ENCODE peak calls at places on chromosome 7, in eight cellular contexts. E is upper lobe of right lung; Y is right lobe of liver; R is fibroblast of lung; I is CD8-positive, alpha-beta T cell; V is fibroblast of mammary gland; Q is HepG2; N is HL-60. U is an unnamed sample.

GRCh38 chr7:2571409-2571808 is 12.6 kb downstream of the IQCE start:
- DNase-seq in N (no peak), I (no peak), V (no peak), R (no peak), Y (no peak), E (no peak), Q (no peak), U (no peak)

GRCh38 chr7:65839846-65840245 is 33.0 kb upstream of the VKORC1L1 start:
- DNase-seq in R (no peak), Y (no peak), Q (no peak), E (no peak), N (no peak), V (no peak), I (no peak), U (no peak)

GRCh38 chr7:150432915-150433892 is 17.2 kb upstream of the GIMAP8 start:
- DNase-seq in E (peak), I (no peak), Y (peak), N (no peak), Q (no peak), R (no peak), V (no peak), U (no peak)

GRCh38 chr7:54664235-54665228 is 94.5 kb downstream of the SEC61G start:
- DNase-seq in E (peak), Q (peak), Y (peak), V (peak), R (no peak), I (no peak), N (peak), U (peak)

GRCh38 chr7:130491841-130492518 is at the start of gene MEST:
- DNase-seq in N (no peak), I (peak), E (peak), Q (no peak), R (peak), V (no peak), Y (no peak), U (no peak)

GRCh38 chr7:129279757-129280156 is 54.9 kb downstream of the AHCYL2 start:
- DNase-seq in Y (no peak), E (no peak), V (no peak), R (no peak), Q (no peak), N (no peak), I (no peak), U (no peak)

GRCh38 chr7:70143089-70144044 is 545.1 kb downstream of the AUTS2 start:
- DNase-seq in V (peak), E (no peak), N (no peak), Q (no peak), I (no peak), R (peak), Y (no peak), U (no peak)

GRCh38 chr7:150377116-150377979 is 1.8 kb upstream of the ZNF775 start:
- DNase-seq in R (no peak), V (no peak), Q (no peak), Y (no peak), E (peak), I (no peak), N (no peak), U (no peak)

GRCh38 chr7:158648787-158649186 is 55.8 kb downstream of the NCAPG2 start:
- DNase-seq in Y (no peak), R (no peak), V (peak), I (no peak), E (no peak), Q (peak), N (no peak), U (no peak)

GRCh38 chr7:27176343-27176731 is 2.2 kb upstream of the HOXA10 start:
- DNase-seq in N (no peak), V (no peak), R (no peak), Q (no peak), E (no peak), Y (no peak), I (no peak), U (no peak)

GRCh38 chr7:131027287-131027773 is 293.3 kb upstream of the KLF14 start:
- DNase-seq in I (no peak), R (peak), Y (no peak), E (no peak), N (peak), Q (no peak), V (peak), U (no peak)

GRCh38 chr7:35331730-35332678 is 78.1 kb upstream of the TBX20 start:
- DNase-seq in E (no peak), I (no peak), V (no peak), R (no peak), Y (no peak), N (no peak), Q (no peak), U (no peak)

GRCh38 chr7:76358053-76358477 is 726 bp downstream of the YWHAG start:
- DNase-seq in I (peak), Y (peak), E (peak), R (peak), N (peak), V (no peak), Q (no peak), U (no peak)

GRCh38 chr7:1454471-1455065 is 4.7 kb downstream of the MICALL2 start:
- DNase-seq in V (no peak), E (no peak), N (no peak), Q (no peak), I (no peak), Y (no peak), R (peak), U (no peak)

GRCh38 chr7:159007308-159008054 is 137.2 kb downstream of the VIPR2 start:
- DNase-seq in E (no peak), R (no peak), Y (no peak), I (no peak), N (no peak), V (no peak), Q (no peak), U (no peak)

GRCh38 chr7:41916450-41916927 is 213.6 kb upstream of the INHBA start:
- DNase-seq in E (no peak), Y (no peak), N (no peak), Q (no peak), I (no peak), V (peak), R (peak), U (no peak)

GRCh38 chr7:73611017-73611555 is 13.2 kb downstream of the MLXIPL start:
- DNase-seq in V (no peak), Q (no peak), Y (no peak), R (no peak), N (no peak), E (no peak), I (no peak), U (no peak)

GRCh38 chr7:101598422-101598957 is 30.6 kb downstream of the MYL10 start:
- DNase-seq in V (no peak), R (no peak), I (no peak), Y (no peak), N (no peak), Q (peak), E (peak), U (no peak)

GRCh38 chr7:98223351-98223897 is 12.2 kb downstream of the BHLHA15 start:
- DNase-seq in R (no peak), E (peak), V (no peak), N (no peak), Y (no peak), Q (no peak), I (no peak), U (no peak)

GRCh38 chr7:19958309-19958896 is 185.0 kb upstream of the TMEM196 start:
- DNase-seq in Y (no peak), N (no peak), E (no peak), Q (peak), V (peak), I (no peak), R (peak), U (no peak)

GRCh38 chr7:14191686-14192098 is 202.2 kb upstream of the ETV1 start:
- DNase-seq in N (no peak), R (peak), I (no peak), Q (no peak), V (peak), Y (no peak), E (no peak), U (no peak)

GRCh38 chr7:28988091-28988490 is 30.0 kb upstream of the TRIL start:
- DNase-seq in V (peak), I (no peak), Q (no peak), E (no peak), Y (no peak), N (no peak), R (peak), U (no peak)

GRCh38 chr7:1150400-1151002 is 9.5 kb downstream of the ZFAND2A start:
- DNase-seq in N (no peak), V (no peak), I (no peak), R (no peak), Y (no peak), E (no peak), Q (no peak), U (no peak)

GRCh38 chr7:123787227-123788007 is 38.6 kb upstream of the WASL start:
- DNase-seq in N (no peak), E (no peak), I (no peak), Y (no peak), R (no peak), V (peak), Q (no peak), U (no peak)

GRCh38 chr7:73451780-73452398 is 18.3 kb downstream of the FZD9 start:
- DNase-seq in R (peak), I (no peak), N (peak), Y (no peak), Q (peak), E (no peak), V (peak), U (peak)

GRCh38 chr7:2166625-2167280 is 66.0 kb downstream of the MAD1L1 start:
- DNase-seq in N (no peak), Y (no peak), V (no peak), I (no peak), E (peak), Q (no peak), R (no peak), U (no peak)

GRCh38 chr7:80346704-80347103 is 165.2 kb downstream of the GNAT3 start:
- DNase-seq in Q (no peak), I (no peak), V (peak), Y (no peak), E (no peak), N (no peak), R (peak), U (no peak)

GRCh38 chr7:130210181-130210935 is 2.7 kb downstream of the SSMEM1 start:
- DNase-seq in N (no peak), Q (peak), V (peak), Y (no peak), R (peak), I (no peak), E (no peak), U (no peak)

GRCh38 chr7:121081327-121081936 is 92.9 kb downstream of the CPED1 start:
- DNase-seq in R (peak), Y (no peak), I (no peak), N (peak), E (no peak), Q (peak), V (peak), U (peak)

GRCh38 chr7:130559184-130559583 is 67.3 kb downstream of the MEST start:
- DNase-seq in V (no peak), R (no peak), E (no peak), N (no peak), Y (no peak), I (no peak), Q (no peak), U (no peak)

GRCh38 chr7:154911862-154912261 is 91.1 kb downstream of the PAXIP1 start:
- DNase-seq in Q (no peak), V (no peak), E (no peak), Y (no peak), I (no peak), R (no peak), N (no peak), U (no peak)

GRCh38 chr7:90966346-90966745 is 297.9 kb upstream of the FZD1 start:
- DNase-seq in I (no peak), Y (no peak), N (no peak), R (no peak), Q (no peak), E (no peak), V (no peak), U (no peak)

GRCh38 chr7:132511387-132511786 is 64.9 kb downstream of the PLXNA4 start:
- DNase-seq in I (no peak), Y (no peak), E (no peak), V (no peak), Q (no peak), N (no peak), R (no peak), U (no peak)

GRCh38 chr7:25308898-25309521 is 80.7 kb upstream of the NPVF start:
- DNase-seq in Y (no peak), V (no peak), R (no peak), E (no peak), I (no peak), Q (no peak), N (no peak), U (no peak)

GRCh38 chr7:118183254-118183585 is 744 bp upstream of the LSM8 start:
- DNase-seq in Y (no peak), E (no peak), V (peak), I (peak), R (no peak), N (no peak), Q (no peak), U (no peak)

GRCh38 chr7:2202901-2203550 is 29.7 kb downstream of the MAD1L1 start:
- DNase-seq in R (no peak), V (no peak), E (peak), Q (no peak), N (no peak), I (no peak), Y (peak), U (no peak)

DNA sequence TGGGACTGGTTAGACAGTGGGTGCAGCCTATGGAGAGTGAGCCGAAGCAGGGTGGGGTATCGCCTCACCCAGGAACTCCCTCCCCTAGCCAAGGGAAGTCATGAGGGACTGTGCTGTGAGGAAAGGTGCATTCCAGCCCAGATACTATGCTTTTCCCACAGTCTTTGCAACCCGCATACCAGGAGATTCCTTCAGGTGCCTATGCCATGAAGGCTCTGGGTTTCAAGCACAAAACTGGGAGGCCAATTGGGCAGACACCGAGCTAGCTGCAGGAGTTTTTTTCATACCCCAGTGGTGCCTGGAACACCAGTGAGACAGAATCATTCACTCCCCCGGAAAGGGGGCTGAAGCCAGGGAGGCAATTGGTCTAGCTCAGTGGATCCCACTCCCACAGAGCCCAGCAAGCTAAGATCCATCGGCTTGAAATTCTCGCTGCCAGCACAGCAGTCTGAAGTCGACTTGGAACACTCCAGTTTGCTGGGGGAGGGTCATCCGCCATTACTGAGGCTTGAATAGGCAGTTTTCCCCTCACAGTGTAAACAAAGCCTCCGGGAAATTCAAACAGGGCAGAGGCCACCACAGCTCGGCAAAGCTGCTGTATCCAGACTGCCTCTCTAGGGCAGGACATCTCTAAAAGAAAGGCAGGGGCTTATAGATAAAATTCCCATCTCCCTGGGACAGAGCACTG is 141.4 kb downstream of the TFEC start:
- DNase-seq in R (no peak), Q (peak), E (no peak), I (no peak), Y (no peak), N (no peak), V (no peak), U (no peak)
- TF ChIP-seq CTCF in R (no peak), Q (no peak), E (no peak), I (no peak), Y (no peak), N (no peak), V (no peak), U (no peak)

DNA sequence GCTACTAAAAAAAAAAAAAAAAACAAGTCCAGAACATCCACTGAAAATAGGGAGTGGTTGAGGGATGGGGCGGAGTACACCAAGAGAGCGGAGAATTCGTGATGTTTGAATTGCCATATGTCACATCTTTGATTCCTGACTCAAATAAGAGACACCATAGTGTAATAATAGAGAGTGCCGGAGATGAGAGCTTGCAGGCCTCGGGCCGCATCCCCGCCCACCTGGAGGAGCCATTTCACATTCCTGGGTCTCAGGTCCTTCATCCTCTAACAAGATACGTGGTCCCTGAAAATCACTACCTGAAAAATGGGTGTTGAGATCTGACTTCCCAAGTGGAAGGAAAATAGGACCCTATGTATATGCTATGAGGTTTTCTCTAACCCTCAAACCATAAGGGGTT is 46.8 kb downstream of the KIAA1549 start:
- DNase-seq in R (no peak), N (no peak), V (no peak), I (no peak), Y (no peak), E (no peak), Q (no peak), U (no peak)
- H3K4me3 ChIP-seq in R (no peak), N (no peak), V (no peak), I (no peak), Y (no peak), E (no peak), Q (no peak), U (no peak)

GRCh38 chr7:107661865-107662379 is 1.3 kb downstream of the SLC26A4 start:
- DNase-seq in N (no peak), E (no peak), Q (no peak), I (no peak), V (no peak), Y (no peak), R (no peak), U (no peak)
- TF ChIP-seq CTCF in N (no peak), E (no peak), Q (no peak), I (no peak), V (no peak), Y (no peak), R (no peak), U (no peak)

GRCh38 chr7:93053946-93054943 is 63.5 kb downstream of the SAMD9 start:
- DNase-seq in I (no peak), V (no peak), Q (no peak), Y (no peak), E (no peak), R (no peak), N (no peak), U (no peak)
- H3K4me3 ChIP-seq in I (no peak), V (no peak), Q (no peak), Y (no peak), E (no peak), R (no peak), N (no peak), U (no peak)